ENCODE peak calls at places on chromosomes 1 and 21, in eight cellular contexts. One of them, this sample, is unnamed. For H3K4me1, the result is how much of the 10 kb centered on the place peaks cover.

GRCh38 chr1:2989976-2990375 is 31.3 kb upstream of the ACTRT2 start:
- DNase-seq in upper lobe of left lung: no peak
- DNase-seq in H1: no peak
- DNase-seq in IMR-90: no peak
- DNase-seq in stomach: no peak
- DNase-seq in ovary: no peak
- DNase-seq in testis: no peak
- DNase-seq in esophagus muscularis mucosa: no peak
- DNase-seq in this sample: no peak

GRCh38 chr1:8782001-8782620 is 35.3 kb downstream of the RERE start:
- DNase-seq in upper lobe of left lung: no peak
- DNase-seq in H1: peak
- DNase-seq in IMR-90: no peak
- DNase-seq in stomach: no peak
- DNase-seq in ovary: no peak
- DNase-seq in testis: no peak
- DNase-seq in esophagus muscularis mucosa: no peak
- DNase-seq in this sample: no peak

GRCh38 chr21:40146201-40146890 is 279.1 kb downstream of the PCP4 start:
- DNase-seq in upper lobe of left lung: no peak
- DNase-seq in H1: no peak
- DNase-seq in IMR-90: no peak
- DNase-seq in stomach: no peak
- DNase-seq in ovary: no peak
- DNase-seq in testis: no peak
- DNase-seq in esophagus muscularis mucosa: no peak
- DNase-seq in this sample: no peak

GRCh38 chr1:204461331-204462228 is 33.0 kb downstream of the PIK3C2B start:
- DNase-seq in upper lobe of left lung: peak
- DNase-seq in H1: no peak
- DNase-seq in IMR-90: no peak
- DNase-seq in stomach: no peak
- DNase-seq in ovary: no peak
- DNase-seq in testis: no peak
- DNase-seq in esophagus muscularis mucosa: no peak
- DNase-seq in this sample: no peak

GRCh38 chr1:211135342-211135950 is 1.5 kb upstream of the KCNH1 start:
- DNase-seq in upper lobe of left lung: no peak
- DNase-seq in H1: no peak
- DNase-seq in IMR-90: peak
- DNase-seq in stomach: no peak
- DNase-seq in ovary: no peak
- DNase-seq in testis: no peak
- DNase-seq in esophagus muscularis mucosa: no peak
- DNase-seq in this sample: no peak

GRCh38 chr1:24586970-24587820 is 31.3 kb downstream of the NCMAP start:
- DNase-seq in upper lobe of left lung: peak
- DNase-seq in H1: no peak
- DNase-seq in IMR-90: peak
- DNase-seq in stomach: peak
- DNase-seq in ovary: no peak
- DNase-seq in testis: peak
- DNase-seq in esophagus muscularis mucosa: no peak
- DNase-seq in this sample: no peak

GRCh38 chr1:53321366-53321765 is 6.5 kb downstream of the LRP8 start:
- DNase-seq in upper lobe of left lung: no peak
- DNase-seq in H1: peak
- DNase-seq in IMR-90: no peak
- DNase-seq in stomach: no peak
- DNase-seq in ovary: no peak
- DNase-seq in testis: no peak
- DNase-seq in esophagus muscularis mucosa: no peak
- DNase-seq in this sample: no peak

GRCh38 chr1:36083219-36083618 is 675 bp upstream of the TEKT2 start:
- DNase-seq in upper lobe of left lung: no peak
- DNase-seq in H1: no peak
- DNase-seq in IMR-90: no peak
- DNase-seq in stomach: no peak
- DNase-seq in ovary: no peak
- DNase-seq in testis: no peak
- DNase-seq in esophagus muscularis mucosa: peak
- DNase-seq in this sample: no peak

GRCh38 chr1:37020653-37021277 is 13.6 kb downstream of the GRIK3 start:
- DNase-seq in upper lobe of left lung: no peak
- DNase-seq in H1: peak
- DNase-seq in IMR-90: no peak
- DNase-seq in stomach: no peak
- DNase-seq in ovary: no peak
- DNase-seq in testis: peak
- DNase-seq in esophagus muscularis mucosa: no peak
- DNase-seq in this sample: no peak

GRCh38 chr1:119773711-119774241 is 5.1 kb upstream of the HMGCS2 start:
- DNase-seq in upper lobe of left lung: no peak
- DNase-seq in H1: no peak
- DNase-seq in IMR-90: peak
- DNase-seq in stomach: no peak
- DNase-seq in ovary: no peak
- DNase-seq in testis: no peak
- DNase-seq in esophagus muscularis mucosa: peak
- DNase-seq in this sample: no peak

GRCh38 chr21:33305344-33305671 is 19.5 kb upstream of the IFNAR1 start:
- DNase-seq in upper lobe of left lung: no peak
- DNase-seq in H1: peak
- DNase-seq in IMR-90: no peak
- DNase-seq in stomach: no peak
- DNase-seq in ovary: no peak
- DNase-seq in testis: no peak
- DNase-seq in esophagus muscularis mucosa: peak
- DNase-seq in this sample: no peak

GRCh38 chr1:185467125-185467524 is 150.1 kb upstream of the IVNS1ABP start:
- DNase-seq in upper lobe of left lung: peak
- DNase-seq in H1: no peak
- DNase-seq in IMR-90: no peak
- DNase-seq in stomach: no peak
- DNase-seq in ovary: no peak
- DNase-seq in testis: no peak
- DNase-seq in esophagus muscularis mucosa: no peak
- DNase-seq in this sample: no peak

GRCh38 chr1:178768423-178768822 is 43.4 kb downstream of the RALGPS2 start:
- DNase-seq in upper lobe of left lung: no peak
- DNase-seq in H1: peak
- DNase-seq in IMR-90: no peak
- DNase-seq in stomach: no peak
- DNase-seq in ovary: no peak
- DNase-seq in testis: no peak
- DNase-seq in esophagus muscularis mucosa: no peak
- DNase-seq in this sample: no peak

GRCh38 chr1:43867946-43868740 is 65.5 kb upstream of the ARTN start:
- DNase-seq in upper lobe of left lung: no peak
- DNase-seq in H1: no peak
- DNase-seq in IMR-90: peak
- DNase-seq in stomach: no peak
- DNase-seq in ovary: no peak
- DNase-seq in testis: no peak
- DNase-seq in esophagus muscularis mucosa: no peak
- DNase-seq in this sample: no peak

GRCh38 chr1:78843111-78843908 is 163.2 kb downstream of the ADGRL4 start:
- DNase-seq in upper lobe of left lung: no peak
- DNase-seq in H1: no peak
- DNase-seq in IMR-90: peak
- DNase-seq in stomach: no peak
- DNase-seq in ovary: no peak
- DNase-seq in testis: no peak
- DNase-seq in esophagus muscularis mucosa: no peak
- DNase-seq in this sample: no peak

GRCh38 chr1:10621906-10622305 is 147.2 kb downstream of the PEX14 start:
- DNase-seq in upper lobe of left lung: no peak
- DNase-seq in H1: no peak
- DNase-seq in IMR-90: no peak
- DNase-seq in stomach: no peak
- DNase-seq in ovary: peak
- DNase-seq in testis: no peak
- DNase-seq in esophagus muscularis mucosa: no peak
- DNase-seq in this sample: peak

GRCh38 chr21:42520628-42521253 is 7.1 kb downstream of the SLC37A1 start:
- DNase-seq in upper lobe of left lung: no peak
- DNase-seq in H1: peak
- DNase-seq in IMR-90: no peak
- DNase-seq in stomach: no peak
- DNase-seq in ovary: no peak
- DNase-seq in testis: no peak
- DNase-seq in esophagus muscularis mucosa: no peak
- DNase-seq in this sample: no peak

GRCh38 chr1:117600966-117601365 is 4.9 kb upstream of the TENT5C start:
- DNase-seq in upper lobe of left lung: no peak
- DNase-seq in H1: no peak
- DNase-seq in IMR-90: peak
- DNase-seq in stomach: no peak
- DNase-seq in ovary: no peak
- DNase-seq in testis: no peak
- DNase-seq in esophagus muscularis mucosa: no peak
- DNase-seq in this sample: peak

GRCh38 chr1:151613275-151613867 is 1.5 kb downstream of the SNX27 start:
- DNase-seq in upper lobe of left lung: no peak
- DNase-seq in H1: peak
- DNase-seq in IMR-90: no peak
- DNase-seq in stomach: no peak
- DNase-seq in ovary: no peak
- DNase-seq in testis: no peak
- DNase-seq in esophagus muscularis mucosa: no peak
- DNase-seq in this sample: no peak
- H3K4me1 ChIP-seq in upper lobe of left lung: under half
- H3K4me1 ChIP-seq in H1: under half
- H3K4me1 ChIP-seq in IMR-90: under half
- H3K4me1 ChIP-seq in stomach: under half
- H3K4me1 ChIP-seq in ovary: under half
- H3K4me1 ChIP-seq in testis: under half
- H3K4me1 ChIP-seq in esophagus muscularis mucosa: half or more
- H3K4me1 ChIP-seq in this sample: under half

GRCh38 chr1:1538989-1539309 is 1.5 kb downstream of the TMEM240 start:
- DNase-seq in upper lobe of left lung: no peak
- DNase-seq in H1: no peak
- DNase-seq in IMR-90: no peak
- DNase-seq in stomach: no peak
- DNase-seq in ovary: no peak
- DNase-seq in testis: no peak
- DNase-seq in esophagus muscularis mucosa: no peak
- DNase-seq in this sample: no peak

GRCh38 chr1:1540817-1541628 is 599 bp upstream of the TMEM240 start:
- DNase-seq in upper lobe of left lung: no peak
- DNase-seq in H1: no peak
- DNase-seq in IMR-90: no peak
- DNase-seq in stomach: no peak
- DNase-seq in ovary: no peak
- DNase-seq in testis: no peak
- DNase-seq in esophagus muscularis mucosa: no peak
- DNase-seq in this sample: no peak

GRCh38 chr1:1539310-1540014 is 962 bp downstream of the TMEM240 start:
- DNase-seq in upper lobe of left lung: no peak
- DNase-seq in H1: no peak
- DNase-seq in IMR-90: peak
- DNase-seq in stomach: no peak
- DNase-seq in ovary: peak
- DNase-seq in testis: peak
- DNase-seq in esophagus muscularis mucosa: no peak
- DNase-seq in this sample: peak

GRCh38 chr1:1538334-1538733 is 2.1 kb downstream of the TMEM240 start:
- DNase-seq in upper lobe of left lung: no peak
- DNase-seq in H1: no peak
- DNase-seq in IMR-90: no peak
- DNase-seq in stomach: no peak
- DNase-seq in ovary: no peak
- DNase-seq in testis: no peak
- DNase-seq in esophagus muscularis mucosa: no peak
- DNase-seq in this sample: no peak

GRCh38 chr1:1540015-1540816 is at the start of gene TMEM240:
- DNase-seq in upper lobe of left lung: peak
- DNase-seq in H1: peak
- DNase-seq in IMR-90: peak
- DNase-seq in stomach: peak
- DNase-seq in ovary: peak
- DNase-seq in testis: peak
- DNase-seq in esophagus muscularis mucosa: peak
- DNase-seq in this sample: peak
- H3K4me3 ChIP-seq in upper lobe of left lung: peak
- H3K4me3 ChIP-seq in H1: peak
- H3K4me3 ChIP-seq in IMR-90: peak
- H3K4me3 ChIP-seq in stomach: peak
- H3K4me3 ChIP-seq in ovary: peak
- H3K4me3 ChIP-seq in testis: peak
- H3K4me3 ChIP-seq in esophagus muscularis mucosa: peak
- H3K4me3 ChIP-seq in this sample: peak

DNA sequence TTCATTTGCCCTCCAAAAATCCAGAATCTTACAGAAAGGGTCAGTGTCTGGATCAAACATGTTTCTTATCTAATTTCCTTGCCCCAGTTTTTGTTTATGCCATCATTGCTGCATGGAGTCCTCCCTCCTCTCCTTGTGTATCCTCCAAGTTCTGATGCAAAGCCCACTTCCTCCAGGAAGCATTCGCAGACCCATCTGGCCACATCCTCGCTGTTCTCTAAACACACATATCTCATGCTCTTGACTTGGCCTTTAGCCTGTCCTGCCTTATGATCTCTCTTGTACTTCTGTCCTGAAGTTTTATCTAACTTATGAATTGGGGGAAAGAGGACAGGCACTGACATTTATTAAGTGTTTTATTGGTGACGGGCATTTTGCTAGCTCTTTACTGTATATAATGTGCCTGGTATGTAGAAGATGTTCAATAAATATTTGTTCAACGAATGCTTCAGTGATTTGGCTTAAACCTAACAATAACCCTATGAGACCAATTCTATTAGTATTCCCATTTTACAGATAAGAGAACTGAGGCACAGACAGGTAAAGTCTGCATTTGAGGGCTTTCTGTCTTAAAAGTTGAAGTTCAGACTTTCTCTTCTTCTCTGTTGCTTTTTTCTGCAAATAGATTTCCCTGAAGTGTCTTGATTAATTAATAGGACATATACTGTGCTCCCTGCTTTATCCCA is 19.2 kb upstream of the ID3 start:
- DNase-seq in upper lobe of left lung: no peak
- DNase-seq in H1: no peak
- DNase-seq in IMR-90: peak
- DNase-seq in stomach: no peak
- DNase-seq in ovary: no peak
- DNase-seq in testis: no peak
- DNase-seq in esophagus muscularis mucosa: no peak
- DNase-seq in this sample: no peak
- TF ChIP-seq POLR2A in upper lobe of left lung: no peak
- TF ChIP-seq POLR2A in H1: no peak
- TF ChIP-seq POLR2A in IMR-90: no peak
- TF ChIP-seq POLR2A in stomach: no peak
- TF ChIP-seq POLR2A in ovary: no peak
- TF ChIP-seq POLR2A in testis: no peak
- TF ChIP-seq POLR2A in esophagus muscularis mucosa: no peak
- TF ChIP-seq POLR2A in this sample: no peak

GRCh38 chr1:58032621-58033073 is 513.9 kb downstream of the OMA1 start:
- DNase-seq in upper lobe of left lung: no peak
- DNase-seq in H1: no peak
- DNase-seq in IMR-90: no peak
- DNase-seq in stomach: no peak
- DNase-seq in ovary: no peak
- DNase-seq in testis: no peak
- DNase-seq in esophagus muscularis mucosa: no peak
- DNase-seq in this sample: no peak
- H3K4me1 ChIP-seq in upper lobe of left lung: under half
- H3K4me1 ChIP-seq in H1: half or more
- H3K4me1 ChIP-seq in IMR-90: under half
- H3K4me1 ChIP-seq in stomach: under half
- H3K4me1 ChIP-seq in ovary: under half
- H3K4me1 ChIP-seq in testis: under half
- H3K4me1 ChIP-seq in esophagus muscularis mucosa: under half
- H3K4me1 ChIP-seq in this sample: under half

This sample was measured in uterus.